ENCODE peak calls at places on chromosomes 6 and 20, in four cellular contexts. F, B, P and I are unnamed samples.

GRCh38 chr6:157385482-157385881 is 4.5 kb downstream of the ZDHHC14 start:
- DNase-seq in F (no peak), B (no peak), P (no peak), I (no peak)

GRCh38 chr20:1945134-1945618 is 48.7 kb downstream of the PDYN start:
- DNase-seq in F (no peak), B (peak; percentile 63), P (peak; percentile 22), I (peak; percentile 77)

GRCh38 chr6:160362556-160362955 is 14.4 kb downstream of the SLC22A3 start:
- DNase-seq in F (no peak), B (no peak), P (no peak), I (no peak)

GRCh38 chr6:82363368-82364086 is at the start of gene TPBG:
- DNase-seq in F (peak; percentile 88), B (no peak), P (peak; percentile 9), I (peak; percentile 48)

GRCh38 chr6:144390886-144391285 is 105.8 kb downstream of the UTRN start:
- DNase-seq in F (no peak), B (no peak), P (no peak), I (no peak)

GRCh38 chr6:125153541-125154183 is at the start of gene TPD52L1:
- DNase-seq in F (peak; percentile 96), B (peak; percentile 49), P (peak; percentile 11), I (peak; percentile 57)

GRCh38 chr6:90247262-90247661 is 49.4 kb downstream of the BACH2 start:
- DNase-seq in F (no peak), B (no peak), P (no peak), I (no peak)

GRCh38 chr20:44532981-44533331 is 11.1 kb upstream of the SERINC3 start:
- DNase-seq in F (no peak), B (no peak), P (no peak), I (peak; percentile 61)

GRCh38 chr6:169288591-169288990 is 34.9 kb upstream of the THBS2 start:
- DNase-seq in F (no peak), B (no peak), P (no peak), I (peak; percentile 84)

GRCh38 chr6:157832250-157832967 is 9.4 kb downstream of the SNX9 start:
- DNase-seq in F (no peak), B (no peak), P (no peak), I (peak; percentile 78)

GRCh38 chr20:2652724-2653510 is 485 bp downstream of the NOP56 start:
- DNase-seq in F (peak; percentile 68), B (no peak), P (no peak), I (peak; percentile 23)

GRCh38 chr6:119230160-119230559 is 119.4 kb downstream of the MAN1A1 start:
- DNase-seq in F (no peak), B (no peak), P (no peak), I (no peak)

GRCh38 chr6:8006208-8006607 is 58.0 kb downstream of the BLOC1S5 start:
- DNase-seq in F (no peak), B (no peak), P (no peak), I (peak; percentile 47)

GRCh38 chr6:126723541-126724170 is 383.7 kb downstream of the CENPW start:
- DNase-seq in F (no peak), B (no peak), P (no peak), I (no peak)

GRCh38 chr20:48025661-48026060 is 240.4 kb upstream of the SULF2 start:
- DNase-seq in F (no peak), B (no peak), P (no peak), I (peak; percentile 81)

GRCh38 chr6:112096901-112097300 is 9.5 kb downstream of the FAM229B start:
- DNase-seq in F (no peak), B (no peak), P (no peak), I (no peak)